ENCODE peak calls at places on chromosomes 7 and 10, in four cellular contexts. S is GOT3, H is KBM-7, J is ELF-1. F is an unnamed sample.

GRCh38 chr10:6621536-6621935 is 41.5 kb upstream of the PRKCQ start:
- DNase-seq in S (no peak), H (no peak), J (no peak), F (no peak)

GRCh38 chr7:140653319-140654108 is 12.9 kb upstream of the DENND2A start:
- DNase-seq in S (no peak), H (peak; percentile 69), J (peak; percentile 76), F (no peak)

GRCh38 chr7:102412548-102412947 is 16.4 kb downstream of the PRKRIP1 start:
- DNase-seq in S (no peak), H (peak; percentile 71), J (peak; percentile 62), F (peak; percentile 67)

GRCh38 chr7:98305951-98306535 is 24.6 kb downstream of the BRI3 start:
- DNase-seq in S (no peak), H (no peak), J (no peak), F (no peak)

GRCh38 chr7:30612658-30613265 is 18.1 kb downstream of the GARS1 start:
- DNase-seq in S (no peak), H (no peak), J (no peak), F (no peak)

GRCh38 chr10:52215745-52216361 is 98.2 kb upstream of the DKK1 start:
- DNase-seq in S (no peak), H (peak; percentile 60), J (no peak), F (no peak)

GRCh38 chr7:10677211-10677610 is 296.5 kb upstream of the PHF14 start:
- DNase-seq in S (no peak), H (no peak), J (no peak), F (no peak)

GRCh38 chr7:69762821-69763352 is 164.6 kb downstream of the AUTS2 start:
- DNase-seq in S (no peak), H (no peak), J (no peak), F (no peak)

GRCh38 chr7:15323545-15323944 is 238.3 kb downstream of the AGMO start:
- DNase-seq in S (no peak), H (no peak), J (no peak), F (no peak)

GRCh38 chr7:44281811-44282600 is 43.4 kb downstream of the CAMK2B start:
- DNase-seq in S (no peak), H (no peak), J (no peak), F (peak; percentile 31)

GRCh38 chr7:47570649-47571050 is 11.3 kb downstream of the TNS3 start:
- DNase-seq in S (no peak), H (no peak), J (no peak), F (peak; percentile 67)

GRCh38 chr10:30984563-30985328 is 46.9 kb downstream of the ZNF438 start:
- DNase-seq in S (no peak), H (no peak), J (no peak), F (no peak)

F was measured in Right ventricle myocardium superior.